ENCODE peak calls at places on chromosomes 13 and 19, in four cellular contexts. One of them, this sample, is unnamed.

GRCh38 chr13:81957121-81957520 is 1616.2 kb upstream of the SPRY2 start:
- DNase-seq in D341Med: no peak
- DNase-seq in left kidney: no peak
- DNase-seq in endothelial cell: no peak
- DNase-seq in this sample: no peak

GRCh38 chr19:10010247-10010691 is at the start of gene COL5A3:
- DNase-seq in D341Med: peak
- DNase-seq in left kidney: peak
- DNase-seq in endothelial cell: no peak
- DNase-seq in this sample: no peak

GRCh38 chr19:17281391-17282304 is at the start of gene ANKLE1:
- DNase-seq in D341Med: peak
- DNase-seq in left kidney: peak
- DNase-seq in endothelial cell: peak
- DNase-seq in this sample: no peak

GRCh38 chr13:75226092-75226491 is 255.9 kb downstream of the TBC1D4 start:
- DNase-seq in D341Med: no peak
- DNase-seq in left kidney: no peak
- DNase-seq in endothelial cell: no peak
- DNase-seq in this sample: no peak

GRCh38 chr19:29645911-29646310 is 19.4 kb upstream of the PLEKHF1 start:
- DNase-seq in D341Med: peak
- DNase-seq in left kidney: no peak
- DNase-seq in endothelial cell: no peak
- DNase-seq in this sample: no peak

GRCh38 chr19:34350161-34350561 is 14.8 kb upstream of the GPI start:
- DNase-seq in D341Med: no peak
- DNase-seq in left kidney: no peak
- DNase-seq in endothelial cell: no peak
- DNase-seq in this sample: no peak

GRCh38 chr13:52165410-52165809 is 6.0 kb upstream of the NEK3 start:
- DNase-seq in D341Med: no peak
- DNase-seq in left kidney: no peak
- DNase-seq in endothelial cell: no peak
- DNase-seq in this sample: no peak

GRCh38 chr19:8240274-8241229 is 31.4 kb downstream of the CERS4 start:
- DNase-seq in D341Med: peak
- DNase-seq in left kidney: peak
- DNase-seq in endothelial cell: peak
- DNase-seq in this sample: no peak

GRCh38 chr19:29878973-29879654 is 62.9 kb upstream of the URI1 start:
- DNase-seq in D341Med: peak
- DNase-seq in left kidney: peak
- DNase-seq in endothelial cell: no peak
- DNase-seq in this sample: peak

GRCh38 chr13:65964672-65965071 is 1265.5 kb downstream of the PCDH9 start:
- DNase-seq in D341Med: no peak
- DNase-seq in left kidney: no peak
- DNase-seq in endothelial cell: no peak
- DNase-seq in this sample: no peak